ENCODE peak calls at places on chromosome 6, in seven cellular contexts. Q is neural crest cell; M is lower leg skin; B is activated T-helper 2 cell treated with anti-CD3 and anti-CD28 coated beads, Interferon-gamma antibody, Interleukin-2, Interleukin-4, amounts not matched to agents 10 μg/mL and 5 μg/mL and 100 μg/mL, durations not matched to agents 14 hours and 24 hours and 36 hours; K is endodermal cell; C is ascending aorta; L is body of pancreas. J is an unnamed sample.

GRCh38 chr6:112231609-112232060 is 22.7 kb downstream of the LAMA4 start:
- DNase-seq in C (no peak), L (no peak), M (no peak), K (no peak), Q (no peak), B (no peak), J (no peak)

GRCh38 chr6:57013501-57013900 is 33.0 kb upstream of the KIAA1586 start:
- DNase-seq in B (no peak), Q (no peak), M (no peak), C (no peak), L (no peak), K (no peak), J (no peak)

GRCh38 chr6:151317206-151317994 is 74.0 kb downstream of the ZBTB2 start:
- DNase-seq in Q (no peak), C (no peak), L (no peak), K (no peak), M (no peak), B (no peak), J (no peak)

GRCh38 chr6:147958683-147959082 is 384.0 kb upstream of the SASH1 start:
- DNase-seq in Q (no peak), B (no peak), K (no peak), C (no peak), L (no peak), M (no peak), J (no peak)

GRCh38 chr6:12138377-12138776 is 126.3 kb downstream of the HIVEP1 start:
- DNase-seq in M (no peak), L (no peak), Q (no peak), C (no peak), K (no peak), B (peak), J (no peak)

GRCh38 chr6:135109761-135110160 is 55.1 kb upstream of the HBS1L start:
- DNase-seq in B (no peak), Q (no peak), L (no peak), K (no peak), M (no peak), C (no peak), J (no peak)

GRCh38 chr6:26319405-26320128 is 45.4 kb upstream of the BTN3A2 start:
- DNase-seq in L (no peak), B (no peak), K (peak), Q (no peak), M (no peak), C (no peak), J (no peak)

GRCh38 chr6:5379647-5380242 is 118.4 kb downstream of the FARS2 start:
- DNase-seq in C (no peak), M (no peak), B (no peak), L (no peak), K (peak), Q (no peak), J (peak)

GRCh38 chr6:117389227-117390057 is 36.3 kb downstream of the ROS1 start:
- DNase-seq in Q (no peak), M (no peak), B (no peak), K (no peak), C (no peak), L (no peak), J (no peak)

GRCh38 chr6:10540073-10540746 is 19.1 kb downstream of the GCNT2 start:
- DNase-seq in C (no peak), K (no peak), B (no peak), Q (no peak), M (no peak), L (no peak), J (no peak)

GRCh38 chr6:47672816-47673215 is 25.6 kb upstream of the ADGRF4 start:
- DNase-seq in Q (no peak), L (no peak), B (no peak), K (no peak), C (no peak), M (no peak), J (no peak)

GRCh38 chr6:46015119-46015968 is at the start of gene CLIC5:
- DNase-seq in Q (peak), K (peak), C (peak), L (peak), M (no peak), B (no peak), J (no peak)

GRCh38 chr6:64776359-64776758 is 930.7 kb downstream of the EYS start:
- DNase-seq in C (no peak), Q (no peak), L (no peak), B (no peak), K (no peak), M (no peak), J (no peak)

GRCh38 chr6:17845598-17845997 is 138.9 kb upstream of the NUP153 start:
- DNase-seq in C (no peak), M (no peak), K (peak), L (no peak), B (no peak), Q (no peak), J (no peak)

GRCh38 chr6:3739311-3739897 is 12.1 kb downstream of the PXDC1 start:
- DNase-seq in M (no peak), B (no peak), Q (no peak), K (peak), L (no peak), C (peak), J (no peak)

GRCh38 chr6:71290611-71291010 is 2.0 kb downstream of the OGFRL1 start:
- DNase-seq in L (no peak), M (no peak), C (no peak), B (no peak), K (no peak), Q (no peak), J (no peak)

GRCh38 chr6:30885481-30885998 is 1.2 kb downstream of the DDR1 start:
- DNase-seq in L (peak), Q (no peak), K (no peak), M (peak), B (no peak), C (peak), J (no peak)

GRCh38 chr6:94721459-94721858 is 855.9 kb upstream of the MANEA start:
- DNase-seq in M (no peak), C (no peak), K (no peak), Q (no peak), B (no peak), L (no peak), J (no peak)

GRCh38 chr6:13635948-13636658 is 21.0 kb downstream of the NOL7 start:
- DNase-seq in C (no peak), M (no peak), L (no peak), Q (no peak), K (no peak), B (no peak), J (no peak)

GRCh38 chr6:36852481-36853147 is 13.4 kb upstream of the CPNE5 start:
- DNase-seq in L (no peak), M (no peak), B (no peak), Q (no peak), C (peak), K (peak), J (no peak)

GRCh38 chr6:167550936-167551633 is 226.2 kb downstream of the TTLL2 start:
- DNase-seq in Q (no peak), C (peak), L (peak), B (no peak), M (peak), K (no peak), J (no peak)

GRCh38 chr6:123909989-123910388 is 106.3 kb downstream of the NKAIN2 start:
- DNase-seq in M (no peak), Q (no peak), C (no peak), B (no peak), L (no peak), K (no peak), J (no peak)

GRCh38 chr6:106744781-106745180 is 115.4 kb downstream of the QRSL1 start:
- DNase-seq in L (no peak), K (no peak), C (no peak), B (no peak), M (no peak), Q (no peak), J (no peak)

GRCh38 chr6:14703586-14703985 is 542.3 kb upstream of the JARID2 start:
- DNase-seq in Q (no peak), M (no peak), K (no peak), B (no peak), L (no peak), C (no peak), J (no peak)

GRCh38 chr6:39060467-39061160 is 12.0 kb downstream of the GLP1R start:
- DNase-seq in K (no peak), L (no peak), B (no peak), Q (no peak), M (no peak), C (no peak), J (no peak)

GRCh38 chr6:134961366-134961765 is 11.5 kb upstream of the ALDH8A1 start:
- DNase-seq in B (no peak), K (no peak), M (no peak), C (no peak), Q (no peak), L (no peak), J (no peak)

GRCh38 chr6:32615885-32616532 is 21.2 kb upstream of the HLA-DQA1 start:
- DNase-seq in Q (no peak), B (no peak), M (no peak), C (no peak), K (no peak), L (no peak), J (no peak)

GRCh38 chr6:29631860-29632731 is 887 bp downstream of the GABBR1 start:
- DNase-seq in L (peak), M (peak), K (peak), Q (peak), B (peak), C (peak), J (no peak)

GRCh38 chr6:163207984-163208383 is 206.5 kb upstream of the QKI start:
- DNase-seq in M (no peak), K (no peak), C (no peak), B (no peak), L (no peak), Q (no peak), J (no peak)

GRCh38 chr6:115891111-115891669 is 169.5 kb downstream of the FRK start:
- DNase-seq in L (no peak), B (no peak), Q (no peak), K (no peak), C (no peak), M (no peak), J (peak)

GRCh38 chr6:155186052-155186658 is 77.7 kb upstream of the CLDN20 start:
- DNase-seq in L (no peak), Q (no peak), C (no peak), K (peak), M (no peak), B (peak), J (no peak)

GRCh38 chr6:127570739-127571389 is 6.1 kb upstream of the C6orf58 start:
- DNase-seq in B (no peak), C (no peak), M (no peak), K (no peak), L (no peak), Q (no peak), J (no peak)

GRCh38 chr6:82619573-82619972 is 256.0 kb downstream of the TPBG start:
- DNase-seq in B (no peak), C (no peak), M (no peak), L (no peak), K (no peak), Q (no peak), J (no peak)

GRCh38 chr6:35415065-35415880 is 36.9 kb upstream of the FANCE start:
- DNase-seq in Q (peak), K (peak), L (peak), C (peak), M (peak), B (no peak), J (no peak)

GRCh38 chr6:21187485-21187884 is 406.1 kb upstream of the SOX4 start:
- DNase-seq in K (no peak), L (no peak), B (no peak), M (no peak), C (no peak), Q (no peak), J (no peak)